ENCODE peak calls at places on chromosomes 5 and 9, in six cellular contexts. F is uterus, P is endothelial cell of umbilical vein, Q is cardiac muscle cell, L is SJSA1, J is mesenchymal stem cell. A is an unnamed sample.

GRCh38 chr9:35254237-35254636 is 92.4 kb downstream of the UNC13B start:
- DNase-seq in P (no peak), J (no peak), F (no peak), Q (no peak), L (no peak), A (no peak)

GRCh38 chr9:134515026-134515821 is 126.4 kb upstream of the COL5A1 start:
- DNase-seq in J (no peak), Q (peak; percentile 70), L (no peak), P (no peak), F (no peak), A (no peak)

GRCh38 chr9:12640021-12640587 is 53.1 kb upstream of the TYRP1 start:
- DNase-seq in F (no peak), P (peak; percentile 64), Q (peak; percentile 81), L (peak; percentile 1), J (peak; percentile 72), A (peak; percentile 5)

GRCh38 chr5:16894236-16895057 is 41.6 kb downstream of the MYO10 start:
- DNase-seq in J (peak; percentile 95), F (no peak), P (peak; percentile 67), Q (peak; percentile 55), L (peak; percentile 86), A (peak; percentile 95)

GRCh38 chr9:88716636-88717035 is 181.7 kb downstream of the NXNL2 start:
- DNase-seq in P (no peak), F (no peak), L (no peak), Q (no peak), J (no peak), A (no peak)

GRCh38 chr5:75052461-75053285 is at the start of gene GCNT4:
- DNase-seq in F (peak; percentile 28), L (peak; percentile 75), J (peak; percentile 68), P (peak; percentile 13), Q (peak; percentile 68), A (peak; percentile 41)

GRCh38 chr5:169717298-169717697 is 80.2 kb downstream of the DOCK2 start:
- DNase-seq in J (no peak), F (no peak), Q (peak; percentile 86), L (no peak), P (peak; percentile 45), A (no peak)

GRCh38 chr9:135971892-135972291 is 10.7 kb upstream of the UBAC1 start:
- DNase-seq in P (no peak), L (no peak), Q (no peak), J (no peak), F (no peak), A (peak; percentile 85)

GRCh38 chr9:85527331-85528015 is 214.3 kb downstream of the AGTPBP1 start:
- DNase-seq in L (no peak), J (no peak), Q (peak; percentile 10), P (peak; percentile 88), F (no peak), A (no peak)

GRCh38 chr9:35105571-35106342 is 2.8 kb upstream of the STOML2 start:
- DNase-seq in Q (no peak), L (no peak), J (no peak), F (no peak), P (no peak), A (no peak)

GRCh38 chr5:40166757-40167156 is 513.0 kb upstream of the PTGER4 start:
- DNase-seq in Q (no peak), P (no peak), L (no peak), F (no peak), J (no peak), A (no peak)

GRCh38 chr5:170330568-170331054 is 33.0 kb upstream of the LCP2 start:
- DNase-seq in Q (no peak), L (no peak), F (no peak), J (no peak), P (no peak), A (no peak)

GRCh38 chr5:79613571-79613970 is 1.3 kb downstream of the TENT2 start:
- DNase-seq in J (peak; percentile 8), L (no peak), F (no peak), Q (no peak), P (no peak), A (no peak)

GRCh38 chr9:108694191-108694590 is 161.6 kb downstream of the ACTL7B start:
- DNase-seq in L (no peak), J (no peak), Q (no peak), F (no peak), P (no peak), A (no peak)

GRCh38 chr5:82448374-82448773 is 170.2 kb upstream of the RPS23 start:
- DNase-seq in Q (no peak), P (no peak), L (no peak), F (no peak), J (no peak), A (no peak)

GRCh38 chr5:179821298-179822058 is 773 bp downstream of the SQSTM1 start:
- DNase-seq in L (peak; percentile 93), P (peak; percentile 93), F (peak; percentile 97), J (peak; percentile 91), Q (peak; percentile 97), A (peak; percentile 95)

GRCh38 chr5:127367912-127368468 is 77.4 kb downstream of the MEGF10 start:
- DNase-seq in P (no peak), Q (no peak), J (no peak), F (no peak), L (no peak), A (peak; percentile 80)

GRCh38 chr5:1461396-1461795 is 16.2 kb upstream of the SLC6A3 start:
- DNase-seq in L (no peak), P (no peak), J (no peak), Q (no peak), F (no peak), A (no peak)

GRCh38 chr5:4862500-4862899 is 277.6 kb upstream of the ADAMTS16 start:
- DNase-seq in L (peak; percentile 26), P (peak; percentile 43), J (peak; percentile 22), Q (peak; percentile 45), F (no peak), A (peak; percentile 4)

GRCh38 chr5:160253441-160253840 is 24.1 kb downstream of the FABP6 start:
- DNase-seq in P (no peak), J (no peak), Q (no peak), F (no peak), L (no peak), A (no peak)

GRCh38 chr5:156361451-156362109 is 34.6 kb downstream of the SGCD start:
- DNase-seq in Q (no peak), J (no peak), L (no peak), F (no peak), P (no peak), A (no peak)

GRCh38 chr9:25207402-25207801 is 470.8 kb downstream of the TUSC1 start:
- DNase-seq in J (no peak), F (no peak), P (no peak), Q (no peak), L (no peak), A (no peak)

GRCh38 chr5:89374818-89375521 is 492.0 kb upstream of the MEF2C start:
- DNase-seq in L (no peak), P (no peak), J (no peak), F (no peak), Q (no peak), A (no peak)

GRCh38 chr5:149418910-149419531 is 39.9 kb upstream of the IL17B start:
- DNase-seq in L (no peak), Q (no peak), P (no peak), F (peak; percentile 36), J (peak; percentile 37), A (no peak)

GRCh38 chr5:149421834-149422233 is 42.7 kb upstream of the IL17B start:
- DNase-seq in L (no peak), J (peak; percentile 91), F (no peak), Q (peak; percentile 75), P (no peak), A (no peak)

GRCh38 chr5:149421372-149421685 is 42.2 kb upstream of the IL17B start:
- DNase-seq in J (peak; percentile 42), P (no peak), F (peak; percentile 43), Q (no peak), L (no peak), A (no peak)

GRCh38 chr5:149419532-149420485 is 40.7 kb upstream of the IL17B start:
- DNase-seq in J (peak; percentile 68), P (no peak), F (peak; percentile 64), L (no peak), Q (peak; percentile 51), A (no peak)

GRCh38 chr5:149420509-149421371 is 41.6 kb upstream of the IL17B start:
- DNase-seq in Q (peak; percentile 66), P (no peak), J (peak; percentile 91), L (no peak), F (peak; percentile 81), A (no peak)
- H3K4me1 ChIP-seq in Q (peaks cover 81% of the 10 kb centered on the region), P (peaks cover 10% of the 10 kb centered on the region), J (peaks cover 57% of the 10 kb centered on the region), L (peaks cover 80% of the 10 kb centered on the region), F (peaks cover 19% of the 10 kb centered on the region), A (no peaks in the 10 kb centered on the region)

DNA sequence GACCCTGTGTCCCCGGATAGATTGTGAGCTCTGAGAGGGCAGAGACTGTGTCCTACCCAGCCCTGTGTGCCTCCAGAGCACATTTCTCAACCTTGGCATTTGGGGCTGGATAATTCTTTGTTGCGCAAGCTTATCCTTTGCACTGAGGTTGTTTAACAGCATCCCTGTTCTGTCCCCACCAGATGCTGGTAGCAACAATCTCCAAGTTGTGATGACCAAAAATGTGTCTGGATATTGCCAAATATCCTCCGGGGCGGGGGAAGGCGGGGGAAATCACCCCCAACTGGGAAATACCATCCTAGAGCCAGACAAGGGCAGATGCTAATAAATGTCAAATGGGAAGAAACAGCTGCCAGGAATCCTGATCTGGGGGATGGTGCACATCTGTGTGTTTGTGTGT is 24.0 kb upstream of the TNIP1 start:
- DNase-seq in P (no peak), L (no peak), F (peak; percentile 85), Q (peak; percentile 95), J (peak; percentile 28), A (peak; percentile 72)
- H3K36me3 ChIP-seq in P (peaks cover 32% of the 10 kb centered on the region), L (peaks cover 96% of the 10 kb centered on the region), F (no peaks in the 10 kb centered on the region), Q (peaks cover 69% of the 10 kb centered on the region), J (peaks cover 97% of the 10 kb centered on the region), A (no peaks in the 10 kb centered on the region)

GRCh38 chr5:141419074-141419880 is 1.6 kb upstream of the PCDHGA11 start:
- DNase-seq in L (no peak), P (no peak), F (no peak), Q (no peak), J (no peak), A (no peak)

GRCh38 chr5:141409598-141410306 is 1.9 kb downstream of the PCDHGB6 start:
- DNase-seq in L (no peak), Q (no peak), J (no peak), P (no peak), F (no peak), A (no peak)

GRCh38 chr5:141412853-141413539 is at the start of gene PCDHGA10:
- DNase-seq in J (peak; percentile 77), L (peak; percentile 37), Q (peak; percentile 77), F (no peak), P (peak; percentile 72), A (peak; percentile 61)

GRCh38 chr5:141411575-141411974 is 1.2 kb upstream of the PCDHGA10 start:
- DNase-seq in L (peak; percentile 9), Q (no peak), F (no peak), P (no peak), J (peak; percentile 4), A (no peak)

GRCh38 chr5:141413540-141414069 is 818 bp downstream of the PCDHGA10 start:
- DNase-seq in F (no peak), J (peak; percentile 12), P (no peak), L (no peak), Q (no peak), A (peak; percentile 41)
- H3K9me3 ChIP-seq in F (peaks cover 6% of the 10 kb centered on the region), J (peaks cover 13% of the 10 kb centered on the region), P (no peaks in the 10 kb centered on the region), L (peaks cover 20% of the 10 kb centered on the region), Q (peaks cover 12% of the 10 kb centered on the region), A (peaks cover 5% of the 10 kb centered on the region)

DNA sequence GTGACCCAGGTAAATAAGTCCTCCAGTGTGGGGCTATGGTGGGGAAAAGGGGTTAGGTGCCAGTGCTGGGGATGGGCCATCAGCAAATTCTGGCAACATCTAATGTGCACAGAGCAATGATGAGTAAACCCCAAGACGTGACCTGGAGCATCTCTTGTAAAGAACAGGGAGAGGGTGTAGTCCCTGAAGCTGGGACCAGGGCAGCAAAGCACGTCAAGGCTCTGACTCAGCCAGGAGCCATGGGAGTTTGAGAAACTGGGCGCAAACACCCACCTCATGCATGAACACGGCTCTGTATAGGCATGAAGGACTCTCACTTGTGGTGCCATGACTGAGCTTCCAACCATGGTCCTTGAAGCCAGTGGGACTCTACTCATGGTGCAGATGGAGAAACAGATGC is 51.8 kb downstream of the DUSP1 start:
- DNase-seq in J (no peak), F (no peak), L (no peak), P (no peak), Q (no peak), A (no peak)
- H3K4me1 ChIP-seq in J (peaks cover 10% of the 10 kb centered on the region), F (peaks cover 5% of the 10 kb centered on the region), L (peaks cover 21% of the 10 kb centered on the region), P (peaks cover 22% of the 10 kb centered on the region), Q (peaks cover 5% of the 10 kb centered on the region), A (no peaks in the 10 kb centered on the region)